ENCODE peak calls at places on chromosomes 4 and X, in four cellular contexts. G is HCT116, Y is fibroblast of lung, J is GM06990. L is an unnamed sample.

GRCh38 chr4:182495111-182495510 is 251.9 kb downstream of the TENM3 start:
- DNase-seq in G (no peak), Y (no peak), J (no peak), L (no peak)

GRCh38 chr4:7294176-7294756 is 101.9 kb downstream of the SORCS2 start:
- DNase-seq in J (no peak), G (no peak), Y (no peak), L (no peak)

GRCh38 chr4:184514121-184514988 is 40.0 kb upstream of the IRF2 start:
- DNase-seq in G (no peak), Y (peak), J (peak), L (peak)

GRCh38 chrX:154761977-154762528 is 611 bp upstream of the DKC1 start:
- DNase-seq in G (no peak), Y (no peak), J (no peak), L (no peak)

GRCh38 chrX:55907968-55908607 is 190.5 kb downstream of the RRAGB start:
- DNase-seq in G (peak), Y (peak), J (peak), L (no peak)

GRCh38 chrX:110846071-110846470 is 50.5 kb upstream of the CHRDL1 start:
- DNase-seq in J (no peak), G (no peak), Y (no peak), L (no peak)

GRCh38 chrX:131792789-131793462 is 230.2 kb upstream of the STK26 start:
- DNase-seq in G (no peak), J (peak), Y (no peak), L (no peak)

GRCh38 chr4:100420571-100420970 is 97.3 kb downstream of the EMCN start:
- DNase-seq in J (no peak), Y (no peak), G (no peak), L (no peak)

GRCh38 chr4:15479913-15480185 is 10.2 kb downstream of the CC2D2A start:
- DNase-seq in J (no peak), G (no peak), Y (peak), L (no peak)

GRCh38 chr4:125481334-125481733 is 166.6 kb downstream of the FAT4 start:
- DNase-seq in G (no peak), J (no peak), Y (no peak), L (no peak)

GRCh38 chrX:145631461-145631951 is 186.1 kb upstream of the SLITRK2 start:
- DNase-seq in G (no peak), J (no peak), Y (no peak), L (no peak)

GRCh38 chr4:42555828-42556227 is 101.1 kb downstream of the ATP8A1 start:
- DNase-seq in G (no peak), Y (peak), J (no peak), L (no peak)

GRCh38 chrX:104319346-104319745 is 64.6 kb upstream of the ESX1 start:
- DNase-seq in G (no peak), Y (no peak), J (no peak), L (no peak)

GRCh38 chr4:107838763-107839162 is 14.0 kb downstream of the SGMS2 start:
- DNase-seq in J (no peak), G (no peak), Y (no peak), L (no peak)

GRCh38 chrX:37796302-37796701 is 16.4 kb downstream of the CYBB start:
- DNase-seq in J (no peak), Y (no peak), G (no peak), L (no peak)

GRCh38 chr4:151459380-151459779 is 50.4 kb downstream of the FHIP1A start:
- DNase-seq in J (no peak), G (no peak), Y (no peak), L (no peak)

GRCh38 chr4:101279377-101279871 is 67.9 kb downstream of the PPP3CA start:
- DNase-seq in G (no peak), J (peak), Y (peak), L (peak)

GRCh38 chrX:100410083-100410590 is at the start of gene PCDH19:
- DNase-seq in G (no peak), Y (peak), J (no peak), L (no peak)

GRCh38 chrX:40224658-40225057 is 126.9 kb upstream of the BCOR start:
- DNase-seq in Y (no peak), G (no peak), J (no peak), L (no peak)

GRCh38 chr4:74934822-74935326 is 2.0 kb downstream of the PARM1 start:
- DNase-seq in J (no peak), G (no peak), Y (no peak), L (no peak)

GRCh38 chr4:122703868-122704267 is 28.6 kb upstream of the BBS12 start:
- DNase-seq in G (no peak), Y (no peak), J (no peak), L (no peak)

GRCh38 chr4:188781655-188782054 is 642.4 kb downstream of the TRIML1 start:
- DNase-seq in Y (peak), J (no peak), G (peak), L (no peak)

GRCh38 chr4:154559141-154559841 is 3.5 kb upstream of the FGB start:
- DNase-seq in Y (peak), J (peak), G (peak), L (no peak)

GRCh38 chr4:79364048-79364447 is 38.2 kb upstream of the NAA11 start:
- DNase-seq in G (no peak), J (no peak), Y (no peak), L (no peak)

GRCh38 chr4:77818077-77818666 is 996 bp downstream of the CNOT6L start:
- DNase-seq in G (peak), Y (peak), J (no peak), L (no peak)

GRCh38 chr4:37138789-37139188 is 105.8 kb upstream of the NWD2 start:
- DNase-seq in J (no peak), Y (no peak), G (no peak), L (no peak)

GRCh38 chr4:183384516-183384915 is 59.9 kb upstream of the CDKN2AIP start:
- DNase-seq in G (no peak), J (no peak), Y (no peak), L (no peak)

GRCh38 chr4:8655411-8656184 is 63.0 kb downstream of the CPZ start:
- DNase-seq in Y (no peak), G (no peak), J (no peak), L (no peak)

GRCh38 chr4:83905952-83906351 is 370.0 kb downstream of the GPAT3 start:
- DNase-seq in J (no peak), Y (no peak), G (no peak), L (no peak)

GRCh38 chr4:53490965-53491622 is 100.2 kb downstream of the LNX1 start:
- DNase-seq in J (no peak), G (peak), Y (peak), L (peak)

GRCh38 chr4:89438102-89438831 is 130.7 kb upstream of the GPRIN3 start:
- DNase-seq in J (peak), Y (peak), G (peak), L (no peak)

GRCh38 chrX:82757614-82758013 is 750.5 kb upstream of the POU3F4 start:
- DNase-seq in J (no peak), Y (peak), G (no peak), L (no peak)

GRCh38 chr4:128268970-128269369 is 18.6 kb downstream of the PGRMC2 start:
- DNase-seq in Y (no peak), J (no peak), G (no peak), L (no peak)

GRCh38 chr4:8537041-8537461 is 43.1 kb upstream of the GPR78 start:
- DNase-seq in G (peak), Y (peak), J (peak), L (no peak)

GRCh38 chrX:118554511-118554910 is 58.9 kb downstream of the DOCK11 start:
- DNase-seq in J (no peak), Y (no peak), G (no peak), L (no peak)

GRCh38 chrX:120791013-120791643 is 84.5 kb downstream of the CT47B1 start:
- DNase-seq in G (peak), J (no peak), Y (peak), L (no peak)

GRCh38 chrX:119605398-119605738 is 856 bp downstream of the NKRF start:
- DNase-seq in J (no peak), Y (no peak), G (no peak), L (no peak)
- TF ChIP-seq CTCF in J (no peak), Y (no peak), G (no peak), L (no peak)

GRCh38 chr4:2842667-2843022 is 999 bp upstream of the ADD1 start:
- DNase-seq in Y (no peak), J (no peak), G (no peak), L (no peak)
- H3K4me3 ChIP-seq in Y (peak), J (peak), G (peak), L (peak)

DNA sequence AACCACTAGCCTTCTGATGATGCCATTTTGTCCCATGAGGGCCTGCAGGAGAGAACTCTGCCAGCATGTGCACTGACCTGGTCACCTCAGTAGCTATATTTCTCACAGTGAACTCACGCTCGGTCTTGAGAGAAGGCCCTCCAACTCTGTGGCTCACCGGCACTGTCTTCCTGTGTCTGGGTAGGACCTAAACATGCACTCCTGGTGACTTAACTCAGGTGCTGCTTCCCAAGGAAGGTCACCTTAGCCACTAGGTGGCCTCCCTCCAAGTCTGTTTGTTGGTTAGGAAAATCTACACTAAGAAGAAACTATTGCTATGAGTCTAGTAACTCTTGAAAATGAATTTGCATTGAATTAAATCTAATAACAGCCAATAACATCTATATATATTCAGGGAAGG is 24.8 kb downstream of the TLR10 start:
- DNase-seq in J (no peak), Y (no peak), G (peak), L (no peak)
- TF ChIP-seq CTCF in J (peak), Y (peak), G (peak), L (no peak)

DNA sequence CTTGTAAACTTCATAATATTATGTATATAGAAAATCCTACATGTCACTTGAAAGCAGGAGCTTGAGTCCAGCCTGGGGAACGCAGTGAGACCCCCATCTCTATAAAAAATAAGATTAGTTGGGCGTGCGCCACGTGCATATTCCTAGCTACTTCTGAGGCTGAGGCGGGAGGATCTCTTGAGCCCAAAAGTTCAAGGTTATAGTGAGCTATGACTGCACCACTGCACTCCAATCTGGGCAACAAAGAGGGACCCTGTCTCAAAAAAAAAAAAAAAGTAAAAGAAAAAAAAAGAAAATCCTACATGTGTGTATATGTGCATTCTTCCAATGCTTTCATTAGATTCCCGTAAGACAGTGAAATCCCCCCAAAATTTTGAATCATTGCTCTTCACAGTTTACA is 1.7 kb downstream of the SEC31A start:
- DNase-seq in G (no peak), J (no peak), Y (no peak), L (no peak)
- H3K4me3 ChIP-seq in G (peak), J (peak), Y (peak), L (peak)

GRCh38 chr4:41215969-41216293 is 1.6 kb upstream of the APBB2 start:
- DNase-seq in G (no peak), J (no peak), Y (no peak), L (no peak)

GRCh38 chr4:41216294-41217019 is 2.1 kb upstream of the APBB2 start:
- DNase-seq in J (peak), Y (peak), G (peak), L (no peak)

GRCh38 chr4:41218703-41219102 is 4.4 kb upstream of the APBB2 start:
- DNase-seq in Y (no peak), J (no peak), G (no peak), L (no peak)

GRCh38 chr4:41217373-41217772 is 3.0 kb upstream of the APBB2 start:
- DNase-seq in J (no peak), Y (no peak), G (no peak), L (no peak)

GRCh38 chr4:41217020-41217333 is 2.6 kb upstream of the APBB2 start:
- DNase-seq in G (no peak), J (no peak), Y (no peak), L (no peak)
- TF ChIP-seq CTCF in G (no peak), J (no peak), Y (no peak), L (no peak)

GRCh38 chrX:69285401-69285871 is 120.2 kb upstream of the PJA1 start:
- DNase-seq in J (no peak), G (no peak), Y (peak), L (no peak)
- H3K4me3 ChIP-seq in J (peak), G (peak), Y (peak), L (peak)

DNA sequence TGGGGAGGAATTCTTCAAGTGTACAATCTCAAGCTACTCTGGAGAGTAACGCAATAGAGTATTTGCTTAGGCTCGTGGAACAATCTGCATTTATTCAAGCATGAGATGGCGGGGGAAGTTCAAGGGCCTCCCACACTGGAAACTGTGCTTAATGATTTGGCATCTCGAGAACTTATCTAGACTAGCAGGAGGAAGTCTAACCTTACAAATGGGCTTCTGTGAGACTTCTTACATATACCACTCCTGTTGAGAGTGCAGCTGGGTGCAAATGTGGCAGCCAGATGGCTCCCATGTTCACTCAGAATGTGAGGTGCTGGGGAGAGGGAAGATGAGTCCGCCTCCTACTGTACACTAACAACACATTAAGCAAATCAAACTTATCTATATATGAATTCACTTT is 29.3 kb upstream of the PTPN13 start:
- DNase-seq in G (no peak), Y (no peak), J (no peak), L (no peak)
- TF ChIP-seq CTCF in G (peak), Y (no peak), J (no peak), L (no peak)

DNA sequence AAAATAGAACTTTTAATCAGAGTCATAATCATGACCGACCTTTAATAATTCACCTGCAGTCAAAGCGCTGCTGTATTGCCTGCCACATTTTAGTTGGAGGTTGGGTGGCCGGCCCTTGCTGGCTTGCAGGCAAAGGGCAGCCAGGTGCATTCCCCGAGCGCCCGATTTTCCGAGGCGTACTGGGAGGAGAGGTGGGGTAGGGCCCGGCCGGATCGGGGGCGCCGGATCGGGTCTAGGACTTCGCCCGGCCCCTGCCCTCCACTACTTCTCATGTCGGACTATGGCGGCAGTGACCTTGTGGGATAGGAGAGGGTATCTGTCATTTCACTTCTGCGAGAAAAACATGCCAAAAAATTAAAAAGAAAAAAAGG is 2.5 kb upstream of the RS1 start:
- DNase-seq in Y (no peak), J (no peak), G (no peak), L (no peak)
- H3K4me3 ChIP-seq in Y (peak), J (peak), G (no peak), L (peak)

GRCh38 chr4:145041378-145041777 is 56.6 kb downstream of the ANAPC10 start:
- DNase-seq in G (no peak), Y (no peak), J (peak), L (no peak)

GRCh38 chr4:145034727-145035211 is 63.2 kb downstream of the ANAPC10 start:
- DNase-seq in G (peak), Y (peak), J (no peak), L (peak)

DNA sequence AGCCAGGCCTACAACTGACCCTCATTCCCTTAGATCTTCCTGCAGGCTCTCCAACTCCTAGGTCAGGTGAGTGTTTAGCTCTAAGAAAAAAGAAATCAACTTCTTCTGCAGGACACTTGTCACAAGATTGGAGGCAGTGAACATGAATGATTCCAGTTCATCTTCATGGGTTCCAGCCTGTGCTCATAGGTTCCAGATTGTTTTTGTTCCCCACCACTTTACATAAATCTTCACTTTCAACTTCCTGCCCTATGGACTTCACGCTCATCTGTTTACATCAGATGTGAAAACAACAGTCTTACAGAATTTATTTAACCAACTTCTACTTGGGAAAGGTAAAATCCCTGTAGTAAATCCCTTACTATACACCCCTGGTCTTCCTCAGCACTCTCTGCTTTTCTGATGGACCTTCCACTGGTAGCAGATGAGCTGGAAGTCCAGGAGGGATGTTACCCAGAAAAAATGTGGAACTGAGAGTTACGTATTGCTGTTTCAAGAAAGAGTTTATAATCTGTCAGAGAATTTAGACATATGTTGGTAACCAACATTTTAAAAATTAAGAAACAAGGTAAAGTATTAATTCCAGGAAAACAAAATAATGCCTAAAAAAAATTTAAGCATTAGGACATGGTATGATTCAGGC is 62.4 kb downstream of the ANAPC10 start:
- DNase-seq in G (no peak), Y (no peak), J (no peak), L (no peak)
- TF ChIP-seq CTCF in G (no peak), Y (no peak), J (no peak), L (no peak)

GRCh38 chrX:10010686-10011085 is 43.5 kb downstream of the CLDN34 start:
- DNase-seq in G (no peak), J (no peak), Y (peak), L (no peak)
- H3K4me3 ChIP-seq in G (no peak), J (no peak), Y (no peak), L (no peak)

L was measured in AG04449.